ENCODE peak calls at places on chromosomes 5 and 9, in nine cellular contexts. H, Q, G, Z, T, W, P, M and J are unnamed samples.

GRCh38 chr9:133147412-133148271 is 16.1 kb downstream of the GBGT1 start:
- DNase-seq in Q (peak), P (peak), W (no peak), M (peak), Z (peak), T (no peak), G (peak), H (no peak), J (peak)

GRCh38 chr5:163532203-163532892 is 26.9 kb downstream of the MAT2B start:
- DNase-seq in H (no peak), Z (no peak), M (no peak), T (no peak), W (no peak), Q (no peak), G (no peak), P (no peak), J (no peak)

GRCh38 chr5:115600771-115601170 is 1.5 kb downstream of the TICAM2 start:
- DNase-seq in Z (no peak), P (no peak), T (no peak), W (no peak), G (peak), H (no peak), Q (no peak), M (no peak), J (peak)

GRCh38 chr5:61637566-61637965 is 305.5 kb downstream of the ZSWIM6 start:
- DNase-seq in H (no peak), W (no peak), Z (no peak), G (no peak), T (no peak), M (peak), P (no peak), Q (no peak), J (no peak)

GRCh38 chr9:134211811-134212460 is 47.6 kb upstream of the RNU6ATAC start:
- DNase-seq in T (no peak), G (no peak), M (no peak), Z (no peak), H (no peak), W (no peak), P (peak), Q (no peak), J (no peak)

GRCh38 chr5:157761690-157762611 is 18.4 kb downstream of the LSM11 start:
- DNase-seq in W (no peak), H (no peak), T (no peak), M (peak), Z (peak), P (no peak), G (peak), Q (peak), J (peak)

GRCh38 chr5:133610489-133611356 is 1.6 kb downstream of the FSTL4 start:
- DNase-seq in H (no peak), Z (peak), T (no peak), M (peak), W (no peak), P (no peak), Q (peak), G (peak), J (no peak)

GRCh38 chr5:147822686-147823491 is 8.6 kb downstream of the SPINK1 start:
- DNase-seq in W (peak), Q (peak), Z (no peak), H (peak), M (peak), G (peak), P (no peak), T (peak), J (peak)

GRCh38 chr9:35556781-35557180 is 48.3 kb upstream of the TESK1 start:
- DNase-seq in P (no peak), Z (no peak), T (no peak), W (no peak), H (no peak), G (no peak), Q (no peak), M (no peak), J (no peak)

GRCh38 chr5:159059722-159060121 is 40.0 kb downstream of the EBF1 start:
- DNase-seq in W (no peak), P (no peak), H (no peak), Z (no peak), T (no peak), M (no peak), Q (no peak), G (no peak), J (no peak)

GRCh38 chr9:134422301-134422700 is 96.0 kb downstream of the RXRA start:
- DNase-seq in H (no peak), M (peak), Z (no peak), Q (no peak), W (no peak), P (no peak), G (no peak), T (no peak), J (no peak)

GRCh38 chr9:129459550-129460322 is 161.2 kb downstream of the C9orf50 start:
- DNase-seq in P (no peak), M (no peak), H (no peak), Q (no peak), Z (no peak), T (no peak), W (no peak), G (no peak), J (no peak)

GRCh38 chr5:132055808-132056609 is 4.4 kb upstream of the IL3 start:
- DNase-seq in T (no peak), Q (no peak), W (no peak), M (no peak), Z (peak), G (no peak), H (no peak), P (peak), J (no peak)

GRCh38 chr5:132866342-132867045 is at the start of the genes GDF9 and UQCRQ:
- DNase-seq in Q (peak), M (peak), H (peak), T (peak), Z (peak), G (peak), P (peak), W (peak), J (peak)

GRCh38 chr9:7177383-7177782 is 419.6 kb downstream of the KDM4C start:
- DNase-seq in H (no peak), Z (no peak), M (peak), G (no peak), P (no peak), T (no peak), Q (no peak), W (no peak), J (no peak)

GRCh38 chr5:60822285-60822556 is 21.8 kb downstream of the ELOVL7 start:
- DNase-seq in H (no peak), W (no peak), T (no peak), M (no peak), Z (no peak), Q (no peak), G (no peak), P (no peak), J (no peak)

GRCh38 chr5:9431496-9432258 is 114.2 kb downstream of the SEMA5A start:
- DNase-seq in H (peak), Q (no peak), G (no peak), W (no peak), M (no peak), T (no peak), P (no peak), Z (no peak), J (peak)

GRCh38 chr9:129750010-129750409 is 2.8 kb downstream of the PTGES start:
- DNase-seq in M (peak), Z (no peak), P (no peak), H (no peak), W (no peak), G (peak), T (peak), Q (peak), J (peak)

GRCh38 chr5:173919443-173919842 is 31.3 kb downstream of the CPEB4 start:
- DNase-seq in W (no peak), Z (no peak), G (no peak), P (no peak), M (no peak), Q (no peak), T (no peak), H (no peak), J (peak)

GRCh38 chr5:169895876-169896275 is 84.4 kb downstream of the INSYN2B start:
- DNase-seq in W (no peak), Z (no peak), T (no peak), G (peak), M (no peak), H (peak), P (no peak), Q (no peak), J (no peak)

GRCh38 chr5:14490309-14490711 is 91.3 kb upstream of the OTULINL start:
- DNase-seq in G (peak), Z (peak), W (no peak), P (no peak), T (no peak), Q (no peak), M (no peak), H (no peak), J (no peak)

GRCh38 chr5:169084775-169085566 is 216.0 kb downstream of the SLIT3 start:
- DNase-seq in T (no peak), G (no peak), Q (no peak), H (no peak), W (no peak), P (no peak), Z (no peak), M (no peak), J (no peak)

GRCh38 chr5:139387611-139388197 is 2.0 kb downstream of the MZB1 start:
- DNase-seq in G (no peak), W (no peak), Q (no peak), M (no peak), Z (no peak), P (no peak), H (no peak), T (no peak), J (no peak)

GRCh38 chr9:2039294-2040180 is 24.4 kb downstream of the SMARCA2 start:
- DNase-seq in W (no peak), G (no peak), P (no peak), M (no peak), T (no peak), Q (no peak), H (no peak), Z (no peak), J (no peak)

GRCh38 chr9:33374190-33374589 is 28.2 kb downstream of the AQP7 start:
- DNase-seq in Q (no peak), H (no peak), Z (peak), T (no peak), P (no peak), M (no peak), W (no peak), G (no peak), J (no peak)

GRCh38 chr9:125966959-125967711 is 220.0 kb downstream of the PBX3 start:
- DNase-seq in H (no peak), Z (no peak), P (no peak), T (no peak), Q (no peak), G (no peak), M (no peak), W (no peak), J (no peak)

GRCh38 chr5:137734962-137735530 is 843 bp downstream of the KLHL3 start:
- DNase-seq in M (no peak), T (no peak), H (no peak), P (no peak), W (no peak), Z (peak), G (peak), Q (no peak), J (no peak)

GRCh38 chr5:172749881-172750608 is 20.9 kb downstream of the DUSP1 start:
- DNase-seq in M (no peak), T (no peak), P (no peak), G (no peak), W (no peak), Q (no peak), Z (no peak), H (no peak), J (no peak)

GRCh38 chr5:170145462-170145861 is 39.8 kb downstream of the FOXI1 start:
- DNase-seq in H (no peak), W (no peak), Q (no peak), G (peak), T (no peak), P (no peak), M (no peak), Z (no peak), J (no peak)

GRCh38 chr9:107282268-107282667 is 811 bp upstream of the RAD23B start:
- DNase-seq in H (no peak), G (no peak), T (no peak), Q (no peak), P (no peak), M (no peak), Z (no peak), W (no peak), J (no peak)

GRCh38 chr5:79225441-79225840 is 10.5 kb upstream of the JMY start:
- DNase-seq in W (no peak), Q (no peak), P (no peak), M (no peak), G (no peak), Z (no peak), T (no peak), H (no peak), J (no peak)

GRCh38 chr9:120650352-120650751 is 63.9 kb downstream of the MEGF9 start:
- DNase-seq in W (no peak), P (no peak), M (peak), Z (no peak), G (peak), Q (no peak), T (no peak), H (no peak), J (no peak)

GRCh38 chr9:134597041-134597913 is 44.3 kb upstream of the COL5A1 start:
- DNase-seq in Q (no peak), P (no peak), W (no peak), T (no peak), M (no peak), G (peak), H (no peak), Z (no peak), J (peak)

GRCh38 chr9:106953166-106953565 is 90.2 kb downstream of the ZNF462 start:
- DNase-seq in P (no peak), Z (no peak), H (no peak), M (peak), G (peak), Q (peak), T (peak), W (peak), J (peak)

GRCh38 chr9:35923927-35924763 is 14.9 kb downstream of the SPAAR start:
- DNase-seq in Q (no peak), M (peak), T (peak), W (peak), P (no peak), G (peak), Z (no peak), H (peak), J (peak)

GRCh38 chr9:77455312-77455927 is 192.7 kb downstream of the GNA14 start:
- DNase-seq in H (no peak), Z (no peak), W (no peak), G (peak), Q (peak), T (no peak), P (no peak), M (peak), J (peak)

GRCh38 chr5:136814621-136815378 is 449.5 kb upstream of the TRPC7 start:
- DNase-seq in P (no peak), H (no peak), Q (no peak), G (peak), M (no peak), Z (no peak), W (no peak), T (no peak), J (peak)

GRCh38 chr5:54159153-54159836 is 151.1 kb downstream of the ARL15 start:
- DNase-seq in H (no peak), W (no peak), M (peak), P (no peak), T (no peak), Q (peak), G (peak), Z (no peak), J (peak)

DNA sequence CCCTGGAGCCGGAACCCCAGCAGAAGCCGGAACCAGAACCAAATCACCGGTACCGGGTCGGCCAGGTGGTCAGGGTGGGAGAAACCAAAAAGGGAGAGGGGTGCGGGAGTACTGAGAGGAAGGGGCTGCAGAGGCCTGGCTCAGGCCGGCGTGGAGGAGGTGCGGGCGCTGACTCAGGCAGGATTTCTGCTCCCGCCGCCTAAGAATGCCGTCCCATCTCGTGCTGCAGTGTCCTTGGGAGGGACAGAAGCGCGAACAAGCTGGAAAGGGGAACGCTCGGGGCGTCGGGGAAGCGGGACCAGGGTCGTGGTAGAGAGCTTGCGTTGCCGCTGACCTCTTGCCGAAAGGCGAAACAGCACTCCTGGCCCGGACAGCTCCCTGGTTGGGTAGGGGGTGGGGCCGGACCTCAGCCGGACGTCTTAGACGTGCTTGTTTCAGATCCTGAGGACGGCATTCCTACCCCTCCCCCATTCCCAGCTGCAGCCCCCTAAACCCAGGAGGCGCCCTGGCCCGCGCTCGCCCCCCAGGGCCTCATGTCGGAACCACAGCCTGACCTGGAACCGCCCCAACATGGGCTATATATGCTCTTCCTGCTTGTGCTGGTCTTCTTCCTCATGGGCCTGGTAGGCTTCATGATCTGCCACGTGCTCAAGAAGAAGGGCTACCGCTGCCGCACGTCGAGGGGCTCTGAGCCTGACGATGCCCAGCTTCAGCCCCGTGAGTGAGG is 1.1 kb downstream of the RELL2 start:
- DNase-seq in P (no peak), M (peak), G (peak), Q (peak), W (no peak), H (no peak), T (no peak), Z (peak), J (no peak)
- TF ChIP-seq CTCF in P (no peak), M (no peak), G (peak), Q (peak), W (peak), H (peak), T (peak), Z (no peak), J (no peak)

GRCh38 chr9:89576404-89576824 is 28.4 kb upstream of the GADD45G start:
- DNase-seq in P (no peak), T (no peak), G (peak), Z (peak), Q (no peak), H (peak), W (no peak), M (peak), J (no peak)
- TF ChIP-seq CTCF in P (no peak), T (peak), G (peak), Z (peak), Q (peak), H (peak), W (peak), M (peak), J (peak)

GRCh38 chr5:103829585-103829984 is 267.0 kb upstream of the NUDT12 start:
- DNase-seq in M (peak), P (no peak), Z (no peak), G (no peak), W (no peak), T (no peak), Q (peak), H (no peak), J (no peak)
- TF ChIP-seq CTCF in M (peak), P (no peak), Z (no peak), G (peak), W (peak), T (peak), Q (peak), H (no peak), J (peak)

DNA sequence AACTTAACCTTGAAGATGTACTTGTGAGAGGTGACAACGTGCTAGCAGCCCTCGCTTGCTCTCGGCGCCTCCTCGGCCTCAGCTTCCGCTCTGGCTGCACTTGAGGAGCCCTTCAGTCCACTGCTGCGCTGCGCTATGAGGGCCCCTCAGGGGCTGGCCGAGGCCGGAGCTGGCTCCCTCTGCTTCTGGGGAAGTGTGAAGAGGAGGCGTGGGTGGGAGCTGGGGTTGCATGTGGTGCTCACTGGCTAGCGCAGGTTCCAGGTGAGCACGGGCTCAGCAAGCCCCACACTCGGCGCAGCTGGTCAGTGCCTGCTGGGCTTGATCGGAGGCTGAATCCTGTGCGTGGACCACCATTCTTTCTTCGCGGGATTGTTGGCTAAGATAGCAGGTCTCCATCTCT is 166.1 kb downstream of the MRPS30 start:
- DNase-seq in P (no peak), T (no peak), H (no peak), Z (no peak), W (no peak), G (no peak), M (no peak), Q (no peak), J (no peak)
- TF ChIP-seq CTCF in P (no peak), T (no peak), H (no peak), Z (no peak), W (no peak), G (no peak), M (no peak), Q (no peak), J (no peak)

GRCh38 chr5:88729476-88730182 is 153.4 kb downstream of the MEF2C start:
- DNase-seq in M (peak), Z (peak), W (peak), G (peak), T (peak), P (no peak), H (peak), Q (peak), J (peak)

GRCh38 chr5:88727705-88728313 is 155.2 kb downstream of the MEF2C start:
- DNase-seq in P (no peak), M (peak), Q (peak), H (peak), T (no peak), G (peak), W (peak), Z (no peak), J (peak)

GRCh38 chr5:88719434-88719833 is 163.6 kb downstream of the MEF2C start:
- DNase-seq in Z (no peak), H (no peak), P (no peak), Q (no peak), G (no peak), W (no peak), T (no peak), M (no peak), J (no peak)

GRCh38 chr5:88722546-88722945 is 160.4 kb downstream of the MEF2C start:
- DNase-seq in W (no peak), G (no peak), Z (no peak), Q (no peak), H (no peak), P (no peak), T (no peak), M (no peak), J (no peak)

DNA sequence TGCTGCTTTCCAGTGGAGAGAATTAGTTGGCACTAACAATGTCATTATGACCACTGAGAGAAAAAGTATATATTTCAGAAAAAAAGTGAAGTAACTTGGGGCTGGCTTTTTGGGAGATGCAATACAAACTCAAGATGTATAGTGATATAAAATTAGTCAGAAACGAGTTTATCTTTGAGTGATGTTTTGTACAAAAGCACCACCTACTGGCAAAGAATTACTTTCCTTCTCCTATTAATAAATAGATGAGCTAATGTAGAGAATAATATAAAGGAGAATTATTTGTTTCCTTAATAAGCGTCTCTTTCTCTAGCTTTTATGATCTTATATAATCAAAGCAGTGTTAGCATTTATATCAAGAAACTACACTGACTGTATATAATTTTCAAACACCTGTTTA is 158.8 kb downstream of the MEF2C start:
- DNase-seq in Q (no peak), M (peak), G (peak), W (no peak), T (no peak), H (no peak), P (no peak), Z (no peak), J (peak)
- TF ChIP-seq CTCF in Q (peak), M (peak), G (peak), W (peak), T (peak), H (peak), P (no peak), Z (no peak), J (peak)